ENCODE peak calls at places on chromosomes 13 and 19, in seven cellular contexts. Z is cardiac muscle cell; X is fibroblast of pulmonary artery; G is CD8-positive, alpha-beta T cell; P is epithelial cell of esophagus; W is upper lobe of right lung; L is mucosa of descending colon. R is an unnamed sample.

GRCh38 chr19:12947702-12948596 is 2.3 kb downstream of the RAD23A start:
- DNase-seq in W (no peak), Z (no peak), L (no peak), G (no peak), X (no peak), P (no peak), R (no peak)

GRCh38 chr19:7337380-7338194 is 11.2 kb upstream of the ARHGEF18 start:
- DNase-seq in Z (no peak), L (peak; percentile 66), X (no peak), G (no peak), P (no peak), W (peak; percentile 57), R (no peak)

GRCh38 chr19:46975918-46976782 is 43.5 kb upstream of the NPAS1 start:
- DNase-seq in Z (peak; percentile 99), G (no peak), W (peak; percentile 92), P (peak; percentile 70), L (peak; percentile 85), X (peak; percentile 99), R (peak; percentile 93)

GRCh38 chr19:55305491-55305890 is 19.6 kb downstream of the TMEM150B start:
- DNase-seq in W (no peak), P (peak; percentile 46), Z (peak; percentile 34), G (peak; percentile 16), X (peak; percentile 31), L (no peak), R (peak; percentile 32)

GRCh38 chr13:29684441-29684840 is 89.0 kb upstream of the SLC7A1 start:
- DNase-seq in P (peak; percentile 77), X (peak; percentile 44), L (no peak), Z (no peak), W (no peak), G (no peak), R (no peak)

GRCh38 chr13:97844151-97844550 is 109.3 kb upstream of the IPO5 start:
- DNase-seq in Z (no peak), G (no peak), L (no peak), W (no peak), X (peak; percentile 20), P (peak; percentile 14), R (no peak)

GRCh38 chr19:46408611-46409039 is 4.7 kb downstream of the CCDC8 start:
- DNase-seq in P (peak; percentile 59), G (no peak), X (peak; percentile 62), W (peak; percentile 90), Z (peak; percentile 79), L (peak; percentile 65), R (peak; percentile 87)

GRCh38 chr13:43046259-43046658 is 22.9 kb downstream of the DNAJC15 start:
- DNase-seq in Z (no peak), L (no peak), X (no peak), W (no peak), P (no peak), G (no peak), R (no peak)

GRCh38 chr19:13022859-13023636 is 27.8 kb downstream of the NFIX start:
- DNase-seq in G (no peak), P (peak; percentile 85), L (peak; percentile 84), X (peak; percentile 96), W (peak; percentile 86), Z (peak; percentile 97), R (peak; percentile 97)

GRCh38 chr19:16023558-16023915 is 52.8 kb upstream of the TPM4 start:
- DNase-seq in P (no peak), W (no peak), X (no peak), Z (no peak), L (no peak), G (no peak), R (no peak)

GRCh38 chr19:12187625-12188024 is 24.7 kb downstream of the ZNF136 start:
- DNase-seq in L (no peak), Z (no peak), G (no peak), X (no peak), P (no peak), W (no peak), R (no peak)

GRCh38 chr19:6768236-6768785 is 1.1 kb upstream of the SH2D3A start:
- DNase-seq in Z (no peak), W (no peak), X (no peak), G (no peak), P (no peak), L (peak; percentile 43), R (no peak)

GRCh38 chr19:32652893-32653625 is 21.9 kb downstream of the ANKRD27 start:
- DNase-seq in X (peak; percentile 77), G (no peak), W (peak; percentile 83), L (peak; percentile 65), P (peak; percentile 10), Z (peak; percentile 83), R (peak; percentile 53)

GRCh38 chr13:59533561-59534337 is 630.0 kb downstream of the DIAPH3 start:
- DNase-seq in W (no peak), P (peak; percentile 62), X (peak; percentile 6), G (no peak), L (no peak), Z (no peak), R (no peak)

GRCh38 chr13:111639994-111640393 is 319.6 kb downstream of the TEX29 start:
- DNase-seq in G (no peak), L (no peak), Z (no peak), P (no peak), X (no peak), W (no peak), R (no peak)

GRCh38 chr13:50690020-50690419 is 153.5 kb downstream of the DLEU7 start:
- DNase-seq in W (no peak), L (no peak), X (no peak), P (no peak), Z (no peak), G (no peak), R (no peak)

GRCh38 chr19:34482380-34483250 is 1.1 kb downstream of the WTIP start:
- DNase-seq in Z (peak; percentile 54), L (no peak), G (no peak), W (no peak), X (peak; percentile 46), P (peak; percentile 51), R (peak; percentile 56)

GRCh38 chr19:48558018-48558684 is 6.2 kb downstream of the SULT2B1 start:
- DNase-seq in X (peak; percentile 31), P (peak; percentile 65), Z (peak; percentile 57), W (no peak), G (no peak), L (peak; percentile 93), R (peak; percentile 77)

GRCh38 chr19:8069116-8069973 is 16.8 kb downstream of the CCL25 start:
- DNase-seq in Z (no peak), L (no peak), P (no peak), X (no peak), W (no peak), G (no peak), R (no peak)

GRCh38 chr19:14366529-14366928 is 14.7 kb upstream of the ADGRE5 start:
- DNase-seq in W (peak; percentile 91), G (peak; percentile 83), L (peak; percentile 94), P (peak; percentile 91), Z (peak; percentile 82), X (peak; percentile 84), R (peak; percentile 76)

GRCh38 chr13:69567514-69567913 is 540.1 kb upstream of the ATXN8OS start:
- DNase-seq in P (no peak), L (no peak), G (no peak), W (no peak), Z (no peak), X (no peak), R (no peak)

GRCh38 chr13:69566104-69566716 is 541.4 kb upstream of the ATXN8OS start:
- DNase-seq in X (no peak), W (no peak), L (no peak), G (no peak), P (no peak), Z (no peak), R (no peak)

GRCh38 chr13:69565334-69565733 is 542.3 kb upstream of the ATXN8OS start:
- DNase-seq in W (no peak), X (no peak), Z (peak; percentile 0), P (peak; percentile 76), G (no peak), L (no peak), R (no peak)
- TF ChIP-seq CTCF in W (no peak), X (no peak), Z (no peak), P (peak; percentile 61), G (no peak), L (no peak), R (no peak)

DNA sequence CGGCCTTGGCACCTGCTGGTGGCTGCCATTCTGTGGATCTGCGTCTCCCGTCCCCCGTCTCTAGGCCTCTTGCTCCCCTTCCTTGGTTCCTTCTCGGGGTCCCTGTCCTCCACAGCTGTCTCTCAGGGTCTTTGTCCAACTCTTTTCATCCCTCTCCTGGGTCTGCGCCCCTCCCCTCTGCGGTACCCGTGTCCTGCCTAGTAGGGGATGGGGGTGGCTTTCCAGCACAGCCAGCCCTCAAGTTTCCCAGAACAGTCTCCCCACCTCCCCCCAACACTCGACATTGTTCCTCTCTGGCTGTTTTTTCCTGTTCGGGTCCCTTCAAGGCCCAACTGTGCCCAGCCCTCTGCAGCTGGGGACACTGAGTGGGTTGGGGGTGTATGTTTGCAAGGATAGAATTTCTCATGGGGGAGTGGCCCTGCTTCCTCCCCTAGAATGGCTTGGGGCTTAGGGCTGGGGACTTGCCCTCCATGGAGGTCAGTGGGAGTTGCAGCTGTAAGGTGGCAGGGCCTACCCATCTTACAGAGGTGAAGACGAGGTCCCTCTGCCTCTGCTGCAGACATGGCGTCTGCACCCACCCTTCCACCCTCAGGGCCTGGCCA is 762 bp upstream of the ADM5 start:
- DNase-seq in L (no peak), W (no peak), G (no peak), X (no peak), P (no peak), Z (no peak), R (no peak)
- H3K4me3 ChIP-seq in L (no peak overlapping the region), W (peak overlapping the region; percentile 59), G (no peak overlapping the region), X (no peak overlapping the region), P (no peak overlapping the region), Z (no peak overlapping the region), R (no peak overlapping the region)

GRCh38 chr13:84985860-84986259 is 813.4 kb downstream of the SLITRK6 start:
- DNase-seq in G (no peak), Z (no peak), X (no peak), P (no peak), L (no peak), W (no peak), R (no peak)

GRCh38 chr13:84980571-84980970 is 818.6 kb downstream of the SLITRK6 start:
- DNase-seq in L (no peak), Z (no peak), P (no peak), W (no peak), X (no peak), G (no peak), R (no peak)

GRCh38 chr13:84983321-84983720 is 815.9 kb downstream of the SLITRK6 start:
- DNase-seq in Z (no peak), L (no peak), G (no peak), P (no peak), W (no peak), X (no peak), R (no peak)
- TF ChIP-seq CTCF in Z (no peak), L (no peak), G (no peak), P (no peak), W (no peak), X (no peak), R (no peak)

GRCh38 chr13:25847635-25848616 is 203.9 kb downstream of the SHISA2 start:
- DNase-seq in W (no peak), Z (peak; percentile 10), P (no peak), G (no peak), L (no peak), X (no peak), R (no peak)
- H3K4me3 ChIP-seq in W (no peak overlapping the region), Z (no peak overlapping the region), P (no peak overlapping the region), G (no peak overlapping the region), L (no peak overlapping the region), X (no peak overlapping the region), R (no peak overlapping the region)

GRCh38 chr19:18000981-18001836 is 6.8 kb upstream of the ARRDC2 start:
- DNase-seq in P (peak; percentile 84), G (peak; percentile 92), Z (peak; percentile 85), X (peak; percentile 81), L (peak; percentile 96), W (peak; percentile 96), R (peak; percentile 76)
- TF ChIP-seq CTCF in P (no peak), G (no peak), Z (no peak), X (no peak), L (no peak), W (no peak), R (no peak)

GRCh38 chr13:99811067-99811715 is 160.4 kb downstream of the ZIC5 start:
- DNase-seq in G (no peak), P (no peak), Z (no peak), L (no peak), X (no peak), W (no peak), R (no peak)
- H3K4me3 ChIP-seq in G (no peak overlapping the region), P (no peak overlapping the region), Z (no peak overlapping the region), L (no peak overlapping the region), X (no peak overlapping the region), W (no peak overlapping the region), R (no peak overlapping the region)

R was measured in fibroblast of villous mesenchyme.